ENCODE peak calls at places on chromosomes 4 and X, in eight cellular contexts. O, W, C, Q, S, G, N and H are unnamed samples. For H3K4me1, the result is how much of the 10 kb centered on the place peaks cover.

GRCh38 chrX:119155416-119156035 is 27.9 kb upstream of the KIAA1210 start:
- DNase-seq in N (peak), W (no peak), O (no peak), S (no peak), G (no peak), Q (no peak), C (peak), H (no peak)

GRCh38 chr4:21134994-21135393 is 434.7 kb downstream of the PACRGL start:
- DNase-seq in S (no peak), Q (peak), O (no peak), C (no peak), G (peak), W (no peak), N (peak), H (no peak)

GRCh38 chrX:19899234-19899788 is 11.9 kb upstream of the SH3KBP1 start:
- DNase-seq in O (no peak), C (no peak), Q (no peak), W (no peak), N (no peak), G (no peak), S (no peak), H (no peak)

GRCh38 chr4:176584031-176584430 is 208.7 kb downstream of the VEGFC start:
- DNase-seq in N (no peak), G (no peak), C (no peak), O (no peak), Q (no peak), W (no peak), S (no peak), H (no peak)

GRCh38 chrX:147981038-147981752 is at the start of gene FMR1NB:
- DNase-seq in C (no peak), W (no peak), S (no peak), G (peak), N (no peak), O (no peak), Q (no peak), H (no peak)

GRCh38 chrX:71282514-71283408 is 674 bp upstream of the NONO start:
- DNase-seq in S (peak), C (no peak), N (peak), W (no peak), O (no peak), G (peak), Q (no peak), H (no peak)

GRCh38 chr4:10173039-10173753 is 56.6 kb upstream of the WDR1 start:
- DNase-seq in W (no peak), S (no peak), G (no peak), O (peak), C (peak), N (peak), Q (no peak), H (no peak)

GRCh38 chr4:139599594-139600374 is 43.8 kb upstream of the SETD7 start:
- DNase-seq in C (no peak), W (no peak), S (no peak), N (peak), Q (no peak), O (no peak), G (no peak), H (no peak)

GRCh38 chr4:121462660-121463261 is 81.9 kb upstream of the QRFPR start:
- DNase-seq in G (peak), C (peak), N (peak), O (peak), Q (peak), W (peak), S (peak), H (no peak)

GRCh38 chr4:96354036-96354712 is 514.3 kb downstream of the PDHA2 start:
- DNase-seq in W (no peak), G (no peak), Q (no peak), S (no peak), O (no peak), N (no peak), C (no peak), H (no peak)

GRCh38 chrX:104122829-104123228 is 10.5 kb downstream of the ZCCHC18 start:
- DNase-seq in G (no peak), W (peak), O (no peak), C (no peak), N (no peak), S (no peak), Q (no peak), H (no peak)

GRCh38 chr4:3098346-3098745 is 23.9 kb downstream of the HTT start:
- DNase-seq in Q (no peak), C (no peak), W (no peak), O (no peak), N (no peak), G (no peak), S (no peak), H (no peak)

GRCh38 chr4:111031180-111031579 is 408.3 kb upstream of the PITX2 start:
- DNase-seq in W (no peak), Q (no peak), S (no peak), N (peak), C (no peak), O (no peak), G (no peak), H (no peak)

GRCh38 chrX:129695937-129696336 is 41.2 kb upstream of the APLN start:
- DNase-seq in O (no peak), Q (no peak), S (no peak), G (no peak), W (no peak), N (no peak), C (no peak), H (no peak)

GRCh38 chrX:100381613-100382012 is 28.5 kb downstream of the PCDH19 start:
- DNase-seq in S (no peak), O (no peak), Q (no peak), G (no peak), W (no peak), N (peak), C (no peak), H (no peak)

GRCh38 chr4:80732010-80732409 is 298.5 kb upstream of the BMP3 start:
- DNase-seq in G (no peak), S (no peak), C (no peak), O (no peak), N (peak), W (no peak), Q (no peak), H (no peak)

GRCh38 chr4:80072607-80073361 is at the start of gene ANTXR2:
- DNase-seq in Q (peak), N (peak), S (peak), W (peak), O (peak), G (peak), C (peak), H (peak)

GRCh38 chr4:62528874-62529273 is 1328.7 kb downstream of the ADGRL3 start:
- DNase-seq in W (no peak), Q (no peak), C (no peak), G (no peak), N (peak), S (no peak), O (no peak), H (no peak)

GRCh38 chr4:26288308-26288982 is 32.4 kb upstream of the RBPJ start:
- DNase-seq in N (no peak), O (no peak), S (no peak), Q (no peak), W (no peak), G (no peak), C (no peak), H (no peak)

GRCh38 chrX:41490446-41490845 is 43.3 kb downstream of the NYX start:
- DNase-seq in N (no peak), C (no peak), O (no peak), W (no peak), Q (no peak), G (no peak), S (no peak), H (no peak)

DNA sequence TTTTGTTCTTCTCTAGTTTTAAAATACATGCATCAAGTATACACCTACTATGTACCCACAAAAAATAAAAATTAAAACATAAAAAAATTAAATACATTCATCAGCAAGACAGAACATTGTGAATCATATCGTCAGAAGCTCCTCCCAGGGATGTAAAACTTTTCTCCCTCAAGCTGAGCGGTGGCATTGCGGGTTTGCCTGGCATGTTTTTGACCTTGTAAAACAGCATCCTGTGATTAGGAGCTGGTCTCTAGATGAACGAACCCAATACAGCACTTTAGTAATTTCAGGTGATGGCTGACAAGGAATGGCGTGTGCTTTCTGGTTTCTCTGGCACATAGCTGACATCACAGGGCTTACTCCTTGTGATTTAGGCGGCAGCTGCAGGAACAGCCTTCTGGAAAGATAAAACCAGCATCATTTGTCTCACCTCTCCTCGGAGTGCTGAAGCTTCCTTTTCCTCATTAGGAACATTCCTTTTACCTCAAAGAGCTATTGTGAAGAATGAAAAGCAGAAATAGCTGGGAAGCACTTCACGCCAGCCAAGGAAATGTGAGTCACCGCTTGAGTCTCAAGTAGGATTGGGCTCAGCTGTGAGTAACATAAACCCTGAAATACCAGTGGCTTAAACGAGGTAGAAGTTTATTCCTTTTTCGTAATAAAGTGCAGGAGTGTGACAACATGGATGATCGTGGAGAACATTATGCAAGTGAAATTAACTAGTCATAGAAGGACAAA is 44.3 kb downstream of the NYX start:
- DNase-seq in N (peak), W (no peak), S (peak), G (no peak), C (no peak), O (no peak), Q (no peak), H (no peak)
- H3K4me3 ChIP-seq in N (no peak), W (no peak), S (peak), G (peak), C (no peak), O (no peak), Q (no peak), H (no peak)

GRCh38 chr4:683247-683897 is 5.6 kb downstream of the SLC49A3 start:
- DNase-seq in S (no peak), W (no peak), Q (no peak), N (no peak), C (no peak), G (no peak), O (no peak), H (peak)
- H3K4me1 ChIP-seq in S (under half), W (under half), Q (under half), N (under half), C (under half), G (under half), O (half or more), H (under half)

GRCh38 chrX:42941671-42942070 is 163.7 kb upstream of the PPP1R2C start:
- DNase-seq in C (no peak), G (no peak), Q (no peak), N (no peak), O (no peak), S (no peak), W (no peak), H (no peak)
- H3K27ac ChIP-seq in C (no peak), G (no peak), Q (peak), N (no peak), O (no peak), S (no peak), W (no peak), H (no peak)

GRCh38 chrX:54821310-54821709 is 13.8 kb downstream of the MAGED2 start:
- DNase-seq in S (no peak), G (no peak), Q (no peak), W (no peak), C (no peak), O (no peak), N (no peak), H (no peak)
- H3K4me3 ChIP-seq in S (no peak), G (no peak), Q (no peak), W (no peak), C (no peak), O (no peak), N (no peak), H (no peak)

DNA sequence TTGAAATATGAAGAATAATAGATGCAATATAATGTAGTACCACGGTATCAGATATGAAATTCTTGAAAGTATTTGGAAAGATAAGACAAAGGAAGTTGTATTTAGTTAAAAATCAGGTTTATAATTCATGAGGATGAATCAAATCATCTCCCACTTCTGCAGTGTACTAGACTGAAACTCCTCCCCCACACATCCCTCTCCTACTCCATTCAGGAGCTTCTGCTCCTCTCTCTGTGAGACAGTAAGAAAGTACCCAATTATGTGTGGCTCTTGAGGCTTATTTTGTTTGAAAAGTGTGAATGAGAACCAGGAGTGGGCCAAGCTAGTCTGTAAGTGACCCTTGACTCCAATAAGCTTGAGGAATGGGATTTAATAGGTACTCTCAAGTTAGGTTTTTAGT is 9.5 kb downstream of the SLAIN2 start:
- DNase-seq in G (no peak), Q (no peak), S (no peak), C (no peak), N (no peak), O (no peak), W (no peak), H (no peak)
- H3K4me1 ChIP-seq in G (under half), Q (under half), S (under half), C (under half), N (under half), O (half or more), W (half or more), H (under half)

DNA sequence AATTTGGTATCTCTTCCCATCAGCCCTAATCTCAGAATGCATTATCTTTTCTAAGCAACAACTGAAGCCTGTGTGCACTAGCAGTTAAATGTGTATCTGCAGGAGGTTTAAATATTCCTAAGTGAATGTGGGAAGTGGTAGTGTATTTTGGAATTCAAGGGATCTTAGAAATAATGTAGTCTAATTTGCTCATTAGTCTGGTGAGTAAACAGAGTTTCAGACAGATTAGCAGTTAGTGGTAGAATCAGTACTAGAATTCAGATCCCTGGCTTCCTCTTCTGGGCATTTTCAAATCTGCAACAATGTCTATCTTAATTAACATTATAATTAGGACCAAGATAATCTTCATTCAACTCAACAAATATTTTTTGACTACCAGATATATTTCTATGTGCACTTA is 11.7 kb upstream of the CXCL2 start:
- DNase-seq in G (no peak), O (no peak), Q (no peak), W (no peak), S (no peak), C (no peak), N (no peak), H (no peak)
- H3K27ac ChIP-seq in G (peak), O (no peak), Q (no peak), W (no peak), S (no peak), C (no peak), N (peak), H (no peak)

DNA sequence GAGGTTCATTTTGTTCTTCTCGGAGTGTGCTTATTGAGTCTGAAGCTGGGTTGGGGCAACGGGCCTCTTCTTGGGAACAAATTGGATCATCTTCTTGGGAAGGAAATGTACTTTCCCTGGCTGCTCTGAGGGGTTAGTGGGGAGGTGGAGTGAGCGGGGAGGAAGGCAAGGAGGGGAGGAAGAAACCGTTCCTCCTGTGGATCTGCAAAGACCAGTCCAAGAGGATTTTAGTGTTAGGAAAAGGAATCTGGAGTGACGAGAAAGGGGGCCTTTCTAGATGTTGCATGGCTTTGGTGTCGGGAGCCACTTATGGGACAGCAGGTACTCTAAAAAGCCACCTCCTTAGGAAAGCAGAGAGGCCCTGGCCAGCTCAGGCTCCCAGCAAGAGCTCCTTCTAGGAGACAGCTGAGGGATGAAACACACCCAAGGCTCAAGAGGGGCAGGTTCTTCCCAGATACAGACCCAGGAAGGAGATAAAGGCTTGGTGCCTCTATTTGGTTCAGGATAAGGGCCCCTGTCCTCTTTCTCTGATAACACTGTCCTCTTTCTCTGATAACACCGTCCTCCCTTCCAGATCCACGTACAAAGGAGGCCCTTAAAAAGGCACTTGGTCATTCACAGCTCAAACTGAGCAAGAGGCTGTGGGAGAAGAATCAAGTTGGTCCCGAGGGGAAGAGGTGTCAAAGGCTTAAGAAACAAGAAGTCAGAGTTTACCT is 451 bp downstream of the SOD3 start:
- DNase-seq in O (no peak), W (no peak), G (no peak), C (no peak), N (no peak), Q (no peak), S (no peak), H (no peak)
- H3K4me3 ChIP-seq in O (peak), W (no peak), G (peak), C (peak), N (no peak), Q (no peak), S (no peak), H (peak)